ENCODE peak calls at places on chromosomes 1 and 21, in four cellular contexts. W is K562, H is HepG2, O is SK-N-SH. Y is an unnamed sample.

GRCh38 chr21:43717967-43718871 is 710 bp upstream of the PDXK start:
- DNase-seq in W (no peak), H (no peak), O (peak; percentile 73), Y (no peak)

GRCh38 chr1:116373451-116374339 is 651 bp downstream of the ATP1A1 start:
- DNase-seq in W (peak; percentile 77), H (no peak), O (peak; percentile 76), Y (no peak)

GRCh38 chr1:183844806-183845205 is 39.9 kb downstream of the RGL1 start:
- DNase-seq in W (no peak), H (no peak), O (no peak), Y (peak; percentile 9)

GRCh38 chr1:53047737-53048344 is 14.2 kb upstream of the PODN start:
- DNase-seq in W (peak; percentile 74), H (peak; percentile 6), O (no peak), Y (peak; percentile 4)

GRCh38 chr1:200992382-200993101 is 31.0 kb downstream of the KIF21B start:
- DNase-seq in W (no peak), H (no peak), O (no peak), Y (no peak)

GRCh38 chr1:35646043-35646442 is 4.7 kb upstream of the PSMB2 start:
- DNase-seq in W (peak; percentile 39), H (no peak), O (no peak), Y (no peak)

GRCh38 chr1:64471218-64471719 is 1.3 kb downstream of the CACHD1 start:
- DNase-seq in W (no peak), H (no peak), O (peak; percentile 85), Y (no peak)

GRCh38 chr1:156592158-156592909 is 758 bp downstream of the NAXE start:
- DNase-seq in W (peak; percentile 41), H (no peak), O (no peak), Y (no peak)

GRCh38 chr1:147840909-147841308 is 61.7 kb upstream of the GJA8 start:
- DNase-seq in W (peak; percentile 61), H (no peak), O (no peak), Y (no peak)

GRCh38 chr1:227489572-227489971 is 73.8 kb upstream of the ZNF678 start:
- DNase-seq in W (no peak), H (no peak), O (no peak), Y (no peak)

GRCh38 chr1:119449964-119450363 is 35.0 kb downstream of the HSD3B2 start:
- DNase-seq in W (peak; percentile 52), H (peak; percentile 23), O (no peak), Y (no peak)

GRCh38 chr21:45328198-45329087 is 40.7 kb upstream of the POFUT2 start:
- DNase-seq in W (no peak), H (no peak), O (no peak), Y (no peak)

GRCh38 chr1:9099555-9099954 is 29.3 kb downstream of the GPR157 start:
- DNase-seq in W (no peak), H (peak; percentile 37), O (no peak), Y (no peak)

GRCh38 chr1:40986929-40987328 is 7.4 kb downstream of the CTPS1 start:
- DNase-seq in W (no peak), H (no peak), O (no peak), Y (no peak)

GRCh38 chr21:31354604-31355443 is 10.8 kb upstream of the TIAM1 start:
- DNase-seq in W (peak; percentile 17), H (no peak), O (no peak), Y (peak; percentile 51)

GRCh38 chr1:1554550-1554925 is 14.1 kb upstream of the TMEM240 start:
- DNase-seq in W (no peak), H (no peak), O (no peak), Y (no peak)
- TF ChIP-seq POLR2AphosphoS5 in W (no peak), H (no peak), O (no peak), Y (no peak)

GRCh38 chr1:153990468-153991150 is at the start of gene RPS27:
- DNase-seq in W (peak; percentile 98), H (peak; percentile 98), O (peak; percentile 90), Y (peak; percentile 97)

GRCh38 chr1:153991806-153992205 is 1.2 kb downstream of the RPS27 start:
- DNase-seq in W (no peak), H (no peak), O (no peak), Y (no peak)

GRCh38 chr1:153987621-153988020 is 1.5 kb upstream of the RAB13 start:
- DNase-seq in W (no peak), H (no peak), O (no peak), Y (no peak)

GRCh38 chr1:153995640-153996039 is 5.1 kb downstream of the RPS27 start:
- DNase-seq in W (no peak), H (no peak), O (no peak), Y (no peak)

DNA sequence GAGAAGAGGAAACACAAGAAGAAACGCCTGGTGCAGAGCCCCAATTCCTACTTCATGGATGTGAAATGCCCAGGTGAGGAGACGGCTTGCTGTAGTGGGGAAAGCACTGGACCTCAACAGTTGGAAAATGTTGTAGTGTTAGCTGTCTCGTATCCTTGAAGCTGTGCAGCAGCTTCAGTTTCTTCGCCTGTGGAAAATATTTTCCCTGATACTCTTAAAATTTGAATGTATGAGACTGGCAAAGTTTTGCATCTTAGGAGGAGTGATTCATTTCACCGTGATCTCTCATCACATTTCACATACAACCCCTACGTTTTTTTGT is 550 bp downstream of the RPS27 start:
- DNase-seq in W (no peak), H (no peak), O (no peak), Y (no peak)
- TF ChIP-seq TAF1 in W (no peak), H (no peak), O (no peak), Y (no peak)

GRCh38 chr1:203408485-203409229 is 57.7 kb upstream of the FMOD start:
- DNase-seq in W (peak; percentile 8), H (no peak), O (no peak), Y (no peak)
- TF ChIP-seq NFIC in W (no peak), H (no peak), O (no peak), Y (no peak)

GRCh38 chr1:21935891-21936365 is 1.2 kb downstream of the HSPG2 start:
- DNase-seq in W (no peak), H (no peak), O (no peak), Y (no peak)

GRCh38 chr1:21932127-21932526 is 5.0 kb downstream of the HSPG2 start:
- DNase-seq in W (no peak), H (no peak), O (no peak), Y (no peak)

GRCh38 chr1:21931171-21932093 is 5.7 kb downstream of the HSPG2 start:
- DNase-seq in W (no peak), H (peak; percentile 91), O (no peak), Y (no peak)

GRCh38 chr1:21935393-21935804 is 1.7 kb downstream of the HSPG2 start:
- DNase-seq in W (no peak), H (peak; percentile 81), O (no peak), Y (no peak)

GRCh38 chr1:21933397-21934248 is 3.5 kb downstream of the HSPG2 start:
- DNase-seq in W (peak; percentile 77), H (no peak), O (no peak), Y (no peak)
- TF ChIP-seq POLR2AphosphoS5 in W (no peak), H (no peak), O (no peak), Y (no peak)

GRCh38 chr1:25559031-25559430 is 15.6 kb downstream of the LDLRAP1 start:
- DNase-seq in W (no peak), H (no peak), O (no peak), Y (no peak)

GRCh38 chr1:25554886-25555752 is 11.7 kb downstream of the LDLRAP1 start:
- DNase-seq in W (no peak), H (no peak), O (no peak), Y (no peak)

GRCh38 chr1:25556132-25556670 is 12.8 kb downstream of the LDLRAP1 start:
- DNase-seq in W (no peak), H (no peak), O (no peak), Y (no peak)

GRCh38 chr1:25555753-25556092 is 12.3 kb downstream of the LDLRAP1 start:
- DNase-seq in W (no peak), H (no peak), O (no peak), Y (no peak)

GRCh38 chr1:25556791-25557476 is 13.5 kb downstream of the LDLRAP1 start:
- DNase-seq in W (no peak), H (no peak), O (no peak), Y (no peak)
- TF ChIP-seq TAF1 in W (no peak), H (no peak), O (no peak), Y (no peak)

GRCh38 chr1:101520302-101520701 is 283.5 kb downstream of the S1PR1 start:
- DNase-seq in W (peak; percentile 17), H (peak; percentile 27), O (peak; percentile 42), Y (peak; percentile 20)
- TF ChIP-seq NFIC in W (no peak), H (no peak), O (no peak), Y (no peak)

DNA sequence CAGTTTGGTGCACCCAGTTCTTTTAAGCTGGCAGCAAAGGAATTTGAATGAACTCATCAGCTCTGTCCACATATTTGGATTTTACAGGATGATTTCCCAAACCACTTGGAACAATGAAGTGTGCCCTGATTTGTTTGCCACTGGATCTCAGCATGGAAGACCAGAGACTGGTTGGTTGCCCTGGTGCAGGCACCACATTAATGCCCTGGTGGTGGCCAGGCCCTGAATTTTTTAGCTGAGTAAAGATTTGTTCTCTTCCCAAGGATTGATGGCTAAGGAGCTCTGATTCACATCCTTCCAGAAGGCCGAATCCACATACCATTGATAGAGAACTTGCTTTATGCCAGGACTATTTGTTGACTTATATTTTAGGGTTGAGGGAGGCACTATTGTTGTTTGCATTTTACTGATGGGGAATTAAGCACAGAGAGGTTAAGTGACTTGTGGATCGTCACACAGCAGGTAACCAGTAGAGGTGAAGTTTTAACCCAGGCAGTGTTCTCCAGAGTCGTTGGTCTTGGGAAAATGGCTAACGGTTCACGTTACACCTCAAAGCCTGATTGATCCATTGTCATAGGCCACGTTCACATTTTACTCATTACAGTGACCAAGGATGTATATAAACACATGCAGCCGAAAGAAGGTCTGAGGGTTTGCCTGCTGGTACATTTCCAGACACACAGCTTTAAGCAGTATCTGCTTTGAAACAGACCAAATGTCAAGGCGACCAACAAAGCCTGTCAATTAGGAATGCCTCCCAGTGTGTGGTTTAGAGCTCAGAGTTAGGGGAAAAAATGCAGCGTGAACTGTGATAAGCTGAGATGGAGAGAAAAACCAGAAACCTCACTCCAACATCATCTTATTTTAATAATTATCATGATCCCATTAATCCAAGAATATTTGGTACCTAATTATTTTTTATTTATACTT is 50.7 kb downstream of the KAZN start:
- DNase-seq in W (no peak), H (no peak), O (no peak), Y (no peak)
- TF ChIP-seq POLR2AphosphoS5 in W (no peak), H (no peak), O (no peak), Y (no peak)

DNA sequence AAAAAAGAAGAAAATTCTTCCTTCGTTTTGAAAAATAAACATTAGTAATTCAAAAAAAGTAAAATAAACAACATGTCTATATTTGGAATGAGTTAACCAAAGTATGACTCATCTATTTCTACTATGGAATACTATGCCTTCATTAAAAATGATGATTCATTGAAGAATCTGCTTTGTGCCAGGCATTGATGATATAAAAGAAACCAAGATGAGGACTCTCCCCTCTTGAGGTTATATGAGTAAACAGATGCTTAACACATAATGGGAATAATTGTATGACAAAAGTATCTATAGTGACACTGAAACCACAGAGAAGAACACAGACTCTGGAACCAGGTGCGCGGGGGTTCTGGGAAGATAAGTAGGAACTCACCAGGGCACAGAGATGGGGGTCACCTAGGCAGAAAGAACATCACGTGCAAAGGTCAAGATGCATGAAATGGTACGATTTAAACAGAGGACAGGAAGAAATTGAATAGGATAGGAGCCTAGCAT is 18.8 kb downstream of the ELF3 start:
- DNase-seq in W (no peak), H (no peak), O (no peak), Y (no peak)
- TF ChIP-seq TAF1 in W (no peak), H (no peak), O (no peak), Y (no peak)